ENCODE peak calls at places on chromosomes 5 and 9, in ten cellular contexts. One of them, this sample, is unnamed.
A peak's percentile ranks its signal among the peaks of the same experiment; 100 is the strongest.

GRCh38 chr9:99253772-99254431 is 31.8 kb downstream of the SEC61B start:
- DNase-seq in midbrain: peak; percentile 76
- DNase-seq in germinal center: peak; percentile 65
- DNase-seq in epithelial cell of prostate: no peak
- DNase-seq in HL-60: no peak
- DNase-seq in HFF-Myc: no peak
- DNase-seq in stimulated activated CD4-positive, alpha-beta T cell treated with anti-CD3 and anti-CD28 coated beads, Interleukin-15, amount 100 ng/mL, for 24 hours: peak; percentile 93
- DNase-seq in naive thymus-derived CD8-positive, alpha-beta T cell: no peak
- DNase-seq in GM04504: no peak
- DNase-seq in cerebellum: no peak
- DNase-seq in this sample: no peak

GRCh38 chr9:13845460-13845859 is 468.5 kb downstream of the NFIB start:
- DNase-seq in cerebellum: no peak
- DNase-seq in GM04504: peak; percentile 3
- DNase-seq in HFF-Myc: no peak
- DNase-seq in HL-60: no peak
- DNase-seq in midbrain: no peak
- DNase-seq in stimulated activated CD4-positive, alpha-beta T cell treated with anti-CD3 and anti-CD28 coated beads, Interleukin-15, amount 100 ng/mL, for 24 hours: no peak
- DNase-seq in epithelial cell of prostate: no peak
- DNase-seq in naive thymus-derived CD8-positive, alpha-beta T cell: no peak
- DNase-seq in germinal center: no peak
- DNase-seq in this sample: no peak

GRCh38 chr5:90111354-90112070 is 298.0 kb downstream of the CETN3 start:
- DNase-seq in midbrain: no peak
- DNase-seq in epithelial cell of prostate: no peak
- DNase-seq in stimulated activated CD4-positive, alpha-beta T cell treated with anti-CD3 and anti-CD28 coated beads, Interleukin-15, amount 100 ng/mL, for 24 hours: no peak
- DNase-seq in cerebellum: no peak
- DNase-seq in GM04504: no peak
- DNase-seq in germinal center: no peak
- DNase-seq in naive thymus-derived CD8-positive, alpha-beta T cell: no peak
- DNase-seq in HFF-Myc: no peak
- DNase-seq in HL-60: no peak
- DNase-seq in this sample: no peak

GRCh38 chr9:134655101-134655500 is 13.5 kb downstream of the COL5A1 start:
- DNase-seq in cerebellum: no peak
- DNase-seq in epithelial cell of prostate: no peak
- DNase-seq in midbrain: no peak
- DNase-seq in HL-60: no peak
- DNase-seq in GM04504: no peak
- DNase-seq in naive thymus-derived CD8-positive, alpha-beta T cell: no peak
- DNase-seq in HFF-Myc: no peak
- DNase-seq in germinal center: no peak
- DNase-seq in stimulated activated CD4-positive, alpha-beta T cell treated with anti-CD3 and anti-CD28 coated beads, Interleukin-15, amount 100 ng/mL, for 24 hours: no peak
- DNase-seq in this sample: no peak

GRCh38 chr9:38032266-38032830 is 36.7 kb downstream of the SHB start:
- DNase-seq in cerebellum: no peak
- DNase-seq in naive thymus-derived CD8-positive, alpha-beta T cell: no peak
- DNase-seq in stimulated activated CD4-positive, alpha-beta T cell treated with anti-CD3 and anti-CD28 coated beads, Interleukin-15, amount 100 ng/mL, for 24 hours: no peak
- DNase-seq in HFF-Myc: no peak
- DNase-seq in midbrain: no peak
- DNase-seq in HL-60: no peak
- DNase-seq in germinal center: no peak
- DNase-seq in GM04504: no peak
- DNase-seq in epithelial cell of prostate: no peak
- DNase-seq in this sample: no peak

GRCh38 chr9:72807765-72808445 is 144.9 kb downstream of the ALDH1A1 start:
- DNase-seq in HL-60: no peak
- DNase-seq in germinal center: no peak
- DNase-seq in cerebellum: no peak
- DNase-seq in HFF-Myc: no peak
- DNase-seq in stimulated activated CD4-positive, alpha-beta T cell treated with anti-CD3 and anti-CD28 coated beads, Interleukin-15, amount 100 ng/mL, for 24 hours: no peak
- DNase-seq in epithelial cell of prostate: no peak
- DNase-seq in midbrain: no peak
- DNase-seq in GM04504: no peak
- DNase-seq in naive thymus-derived CD8-positive, alpha-beta T cell: no peak
- DNase-seq in this sample: no peak

GRCh38 chr9:13857521-13857920 is 456.4 kb downstream of the NFIB start:
- DNase-seq in HFF-Myc: no peak
- DNase-seq in germinal center: no peak
- DNase-seq in epithelial cell of prostate: no peak
- DNase-seq in cerebellum: no peak
- DNase-seq in midbrain: no peak
- DNase-seq in stimulated activated CD4-positive, alpha-beta T cell treated with anti-CD3 and anti-CD28 coated beads, Interleukin-15, amount 100 ng/mL, for 24 hours: no peak
- DNase-seq in HL-60: no peak
- DNase-seq in GM04504: no peak
- DNase-seq in naive thymus-derived CD8-positive, alpha-beta T cell: no peak
- DNase-seq in this sample: no peak

GRCh38 chr9:131870156-131870555 is 130.3 kb upstream of the RAPGEF1 start:
- DNase-seq in GM04504: no peak
- DNase-seq in HL-60: no peak
- DNase-seq in midbrain: no peak
- DNase-seq in epithelial cell of prostate: no peak
- DNase-seq in naive thymus-derived CD8-positive, alpha-beta T cell: no peak
- DNase-seq in HFF-Myc: no peak
- DNase-seq in cerebellum: no peak
- DNase-seq in stimulated activated CD4-positive, alpha-beta T cell treated with anti-CD3 and anti-CD28 coated beads, Interleukin-15, amount 100 ng/mL, for 24 hours: no peak
- DNase-seq in germinal center: no peak
- DNase-seq in this sample: no peak

GRCh38 chr9:133137451-133138231 is 16.6 kb upstream of the RALGDS start:
- DNase-seq in epithelial cell of prostate: no peak
- DNase-seq in naive thymus-derived CD8-positive, alpha-beta T cell: no peak
- DNase-seq in germinal center: no peak
- DNase-seq in HFF-Myc: no peak
- DNase-seq in cerebellum: peak; percentile 32
- DNase-seq in midbrain: peak; percentile 91
- DNase-seq in stimulated activated CD4-positive, alpha-beta T cell treated with anti-CD3 and anti-CD28 coated beads, Interleukin-15, amount 100 ng/mL, for 24 hours: peak; percentile 37
- DNase-seq in GM04504: no peak
- DNase-seq in HL-60: no peak
- DNase-seq in this sample: no peak

GRCh38 chr9:35490155-35490909 is 421 bp downstream of the RUSC2 start:
- DNase-seq in midbrain: peak; percentile 49
- DNase-seq in epithelial cell of prostate: no peak
- DNase-seq in stimulated activated CD4-positive, alpha-beta T cell treated with anti-CD3 and anti-CD28 coated beads, Interleukin-15, amount 100 ng/mL, for 24 hours: peak; percentile 8
- DNase-seq in cerebellum: peak; percentile 38
- DNase-seq in HL-60: no peak
- DNase-seq in HFF-Myc: no peak
- DNase-seq in GM04504: no peak
- DNase-seq in germinal center: no peak
- DNase-seq in naive thymus-derived CD8-positive, alpha-beta T cell: no peak
- DNase-seq in this sample: no peak

GRCh38 chr5:114657342-114658130 is 295.7 kb downstream of the KCNN2 start:
- DNase-seq in GM04504: no peak
- DNase-seq in HL-60: no peak
- DNase-seq in naive thymus-derived CD8-positive, alpha-beta T cell: no peak
- DNase-seq in stimulated activated CD4-positive, alpha-beta T cell treated with anti-CD3 and anti-CD28 coated beads, Interleukin-15, amount 100 ng/mL, for 24 hours: no peak
- DNase-seq in cerebellum: no peak
- DNase-seq in midbrain: no peak
- DNase-seq in germinal center: no peak
- DNase-seq in epithelial cell of prostate: no peak
- DNase-seq in HFF-Myc: no peak
- DNase-seq in this sample: no peak

This sample was measured in SK-N-MC.